ENCODE peak calls at places on chromosomes 4 and X, in eight cellular contexts. N is psoas muscle; V is midbrain; U is central memory CD4-positive, alpha-beta T cell; S is neural progenitor cell; L is fibroblast of the conjunctiva; Q is BJ; G is activated CD8-positive, alpha-beta memory T cell treated with anti-CD3 and anti-CD28 coated beads for 48 hours. E is an unnamed sample.

GRCh38 chr4:8502836-8503585 is 62.4 kb downstream of the TRMT44 start:
- DNase-seq in L (no peak), U (no peak), N (no peak), S (no peak), V (no peak), Q (no peak), G (no peak), E (no peak)

GRCh38 chr4:11073621-11074051 is 355.1 kb downstream of the HS3ST1 start:
- DNase-seq in N (peak), Q (no peak), U (no peak), S (no peak), V (no peak), G (no peak), L (peak), E (no peak)

GRCh38 chr4:118280501-118281218 is 72.1 kb downstream of the PRSS12 start:
- DNase-seq in Q (no peak), G (no peak), U (peak), L (peak), N (no peak), V (peak), S (peak), E (peak)

GRCh38 chr4:118846981-118847380 is 11.1 kb upstream of the SEC24D start:
- DNase-seq in V (no peak), G (no peak), S (no peak), U (no peak), L (no peak), N (no peak), Q (no peak), E (no peak)

GRCh38 chrX:50827996-50828395 is 14.0 kb upstream of the SHROOM4 start:
- DNase-seq in Q (no peak), S (no peak), G (no peak), V (no peak), N (no peak), L (no peak), U (no peak), E (no peak)

GRCh38 chr4:127782025-127782274 is 172 bp upstream of the HSPA4L start:
- DNase-seq in N (peak), Q (peak), V (peak), U (no peak), G (peak), L (peak), S (peak), E (peak)

GRCh38 chr4:87498446-87498900 is 30.7 kb downstream of the SPARCL1 start:
- DNase-seq in U (no peak), N (no peak), L (peak), G (no peak), V (no peak), S (no peak), Q (peak), E (no peak)

GRCh38 chr4:94483895-94484294 is 32.2 kb downstream of the PDLIM5 start:
- DNase-seq in U (no peak), Q (no peak), N (no peak), L (no peak), V (no peak), G (no peak), S (no peak), E (no peak)

E was measured in NCI-H1417.